ENCODE peak calls at places on chromosomes 11 and 22, in five cellular contexts. T is hepatocyte, D is AG04450, W is choroid plexus epithelial cell, M is epithelial cell of esophagus. S is an unnamed sample.

GRCh38 chr11:75565221-75565814 is 3.3 kb downstream of the SERPINH1 start:
- DNase-seq in T (peak), D (no peak), W (peak), M (peak), S (no peak)

GRCh38 chr11:59144096-59144495 is 1.4 kb downstream of the FAM111A start:
- DNase-seq in T (no peak), D (no peak), W (no peak), M (no peak), S (no peak)

GRCh38 chr11:75490221-75491181 is 35.2 kb downstream of the GDPD5 start:
- DNase-seq in T (no peak), D (no peak), W (peak), M (peak), S (no peak)

GRCh38 chr11:45798793-45799441 is 6.0 kb upstream of the SLC35C1 start:
- DNase-seq in T (peak), D (no peak), W (peak), M (no peak), S (no peak)

GRCh38 chr11:108933630-108934029 is 268.8 kb downstream of the DDX10 start:
- DNase-seq in T (no peak), D (no peak), W (peak), M (no peak), S (no peak)

GRCh38 chr22:38243007-38243775 is 29.6 kb downstream of the TMEM184B start:
- DNase-seq in T (peak), D (peak), W (peak), M (peak), S (peak)

GRCh38 chr11:116644948-116645305 is 127.9 kb downstream of the BUD13 start:
- DNase-seq in T (no peak), D (no peak), W (no peak), M (no peak), S (no peak)

GRCh38 chr11:84720706-84721402 is 906.3 kb downstream of the DLG2 start:
- DNase-seq in T (peak), D (no peak), W (peak), M (no peak), S (no peak)

GRCh38 chr11:132245558-132246385 is 875.4 kb downstream of the NTM start:
- DNase-seq in T (no peak), D (no peak), W (no peak), M (no peak), S (no peak)

GRCh38 chr22:22069450-22070370 is 87.1 kb upstream of the TOP3B start:
- DNase-seq in T (no peak), D (no peak), W (no peak), M (no peak), S (no peak)

GRCh38 chr11:36160115-36160514 is 129.1 kb downstream of the COMMD9 start:
- DNase-seq in T (no peak), D (no peak), W (no peak), M (no peak), S (no peak)

DNA sequence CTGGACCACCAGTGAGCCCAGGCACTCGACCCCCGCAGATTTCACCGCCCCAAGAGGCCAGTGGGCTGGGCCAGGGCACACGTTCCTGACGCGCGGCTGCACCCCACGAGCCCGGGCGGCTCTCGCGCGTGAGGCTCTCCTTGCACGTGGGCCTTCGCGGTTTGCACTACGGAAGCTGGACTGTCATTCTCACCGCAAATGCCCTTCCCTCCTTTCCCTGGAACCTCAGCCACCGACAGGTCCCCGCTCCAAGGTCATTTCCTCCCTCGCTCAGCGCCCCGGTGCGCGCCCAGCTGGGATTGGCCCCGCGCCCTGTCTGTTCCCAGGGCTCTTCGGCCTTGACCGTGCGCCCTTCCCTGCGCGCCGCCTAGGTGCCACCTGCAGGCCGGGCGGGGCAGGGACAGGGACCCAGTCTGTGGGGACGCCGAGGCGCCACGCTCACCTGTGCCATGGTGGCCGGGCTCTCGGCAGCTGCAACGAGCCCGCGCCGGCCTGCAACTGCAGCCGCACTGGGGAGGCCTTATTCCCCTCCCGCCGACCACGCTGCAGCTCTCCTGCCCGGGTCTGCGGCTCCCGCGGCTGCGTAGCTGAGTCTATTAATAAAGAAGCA is 2.1 kb upstream of the CPT1A start:
- DNase-seq in T (peak), D (no peak), W (no peak), M (peak), S (no peak)
- TF ChIP-seq CTCF in T (peak), D (peak), W (no peak), M (peak), S (peak)

GRCh38 chr11:72719551-72719950 is 32.7 kb downstream of the ARAP1 start:
- DNase-seq in T (no peak), D (no peak), W (no peak), M (no peak), S (no peak)

GRCh38 chr11:72720806-72721205 is 31.4 kb downstream of the ARAP1 start:
- DNase-seq in T (no peak), D (no peak), W (no peak), M (no peak), S (no peak)

GRCh38 chr11:72719144-72719543 is 33.1 kb downstream of the ARAP1 start:
- DNase-seq in T (no peak), D (no peak), W (peak), M (no peak), S (no peak)

GRCh38 chr11:72721276-72721675 is 30.9 kb downstream of the ARAP1 start:
- DNase-seq in T (no peak), D (no peak), W (no peak), M (no peak), S (no peak)

DNA sequence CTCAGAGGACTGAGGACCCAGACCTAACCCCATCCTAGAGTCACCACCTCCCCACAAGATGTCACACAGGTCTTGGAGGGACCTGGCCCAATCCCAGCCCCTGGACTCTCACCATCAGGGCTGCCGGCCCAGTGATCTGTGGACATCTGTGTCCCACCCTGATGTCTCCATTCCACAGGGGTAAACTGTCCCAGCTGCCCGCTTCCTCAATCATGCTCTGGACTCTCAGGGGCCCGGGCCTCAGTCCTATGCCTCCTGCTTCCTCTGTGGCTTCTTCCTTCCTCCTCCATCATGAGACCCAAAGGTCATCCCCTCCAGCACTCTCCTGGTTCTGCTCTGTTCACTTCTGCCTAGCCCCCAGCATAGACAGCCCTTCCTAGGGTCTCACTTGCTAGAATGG is 32.2 kb downstream of the ARAP1 start:
- DNase-seq in T (no peak), D (no peak), W (no peak), M (no peak), S (no peak)
- H3K4me3 ChIP-seq in T (no peak), D (peak), W (peak), M (peak), S (peak)

GRCh38 chr22:28883917-28884753 is 763 bp downstream of the ZNRF3 start:
- DNase-seq in T (peak), D (no peak), W (peak), M (peak), S (no peak)
- TF ChIP-seq CTCF in T (no peak), D (no peak), W (no peak), M (peak), S (no peak)

DNA sequence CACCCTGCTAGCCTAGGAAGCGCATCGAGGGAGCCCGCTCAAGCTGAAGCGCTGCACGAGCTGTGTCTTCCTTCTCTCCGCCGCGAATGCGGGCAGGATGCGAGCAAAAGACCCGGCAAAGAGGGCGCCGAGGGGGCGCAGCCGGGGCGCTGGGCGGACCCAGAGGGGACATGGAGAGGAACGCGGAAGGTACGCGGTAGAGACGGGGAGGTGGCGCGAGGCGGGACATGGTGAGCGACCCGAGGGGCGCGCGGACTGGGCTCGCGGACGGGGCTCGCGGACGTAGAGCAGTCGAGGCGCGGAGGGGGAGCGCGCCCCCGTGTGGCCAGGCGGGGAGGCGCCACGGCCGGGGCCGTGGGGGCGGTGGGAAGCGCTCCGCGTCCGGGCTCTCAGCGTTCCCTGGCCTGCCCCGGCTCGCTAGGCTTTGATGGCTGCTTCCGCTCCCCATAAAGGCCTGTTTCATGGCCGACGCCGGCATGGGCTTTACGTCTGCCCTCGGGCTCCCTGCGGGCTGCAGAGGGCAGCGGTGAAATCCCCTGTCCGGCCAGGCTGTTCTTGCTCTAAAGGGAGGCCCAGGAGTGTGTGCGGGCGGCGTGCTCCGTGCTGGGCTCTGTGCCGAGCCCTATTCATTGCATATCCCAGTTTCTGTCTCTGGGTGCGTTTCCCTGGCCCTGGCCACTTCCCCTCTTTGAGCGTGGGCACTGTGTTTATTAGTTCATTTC is 31.2 kb upstream of the TRIM29 start:
- DNase-seq in T (peak), D (no peak), W (peak), M (peak), S (no peak)
- H3K4me3 ChIP-seq in T (peak), D (peak), W (peak), M (peak), S (peak)

GRCh38 chr11:10763766-10764165 is 12.7 kb downstream of the CTR9 start:
- DNase-seq in T (no peak), D (no peak), W (no peak), M (no peak), S (no peak)

GRCh38 chr11:10762913-10763421 is 11.9 kb downstream of the CTR9 start:
- DNase-seq in T (no peak), D (no peak), W (peak), M (no peak), S (no peak)

GRCh38 chr11:10762185-10762584 is 11.1 kb downstream of the CTR9 start:
- DNase-seq in T (no peak), D (no peak), W (no peak), M (no peak), S (no peak)

GRCh38 chr11:10761085-10761698 is 10.1 kb downstream of the CTR9 start:
- DNase-seq in T (no peak), D (no peak), W (no peak), M (no peak), S (no peak)

GRCh38 chr11:10758959-10759358 is 7.9 kb downstream of the CTR9 start:
- DNase-seq in T (no peak), D (no peak), W (no peak), M (peak), S (no peak)
- TF ChIP-seq CTCF in T (no peak), D (peak), W (no peak), M (peak), S (peak)

DNA sequence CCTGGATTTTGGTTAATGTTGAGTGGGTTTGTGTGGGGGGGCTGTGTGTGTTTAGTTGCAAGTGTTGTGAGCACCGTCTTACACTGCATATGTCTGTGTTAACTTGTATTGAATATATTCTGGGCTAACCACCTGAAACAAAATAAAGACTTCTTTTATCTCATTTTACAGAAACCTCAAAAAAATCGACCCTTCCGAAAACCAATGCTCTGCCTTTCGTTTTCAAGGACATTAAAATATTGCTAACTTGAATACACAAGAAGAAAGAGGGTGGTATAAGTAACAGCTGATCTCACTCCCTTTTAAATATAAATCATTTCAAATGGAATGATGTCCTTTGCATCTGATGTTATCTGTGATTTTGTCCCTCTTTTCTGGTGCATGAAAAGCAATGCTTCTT is 192.3 kb upstream of the BLID start:
- DNase-seq in T (no peak), D (no peak), W (no peak), M (no peak), S (no peak)
- H3K4me3 ChIP-seq in T (no peak), D (no peak), W (no peak), M (no peak), S (no peak)

GRCh38 chr11:101430236-101430635 is 153.6 kb downstream of the TRPC6 start:
- DNase-seq in T (no peak), D (no peak), W (no peak), M (no peak), S (no peak)

GRCh38 chr11:101434241-101434640 is 149.6 kb downstream of the TRPC6 start:
- DNase-seq in T (no peak), D (no peak), W (no peak), M (peak), S (no peak)

GRCh38 chr11:101429708-101430107 is 154.1 kb downstream of the TRPC6 start:
- DNase-seq in T (peak), D (no peak), W (no peak), M (no peak), S (no peak)

GRCh38 chr11:101428918-101429317 is 154.9 kb downstream of the TRPC6 start:
- DNase-seq in T (peak), D (no peak), W (peak), M (peak), S (no peak)
- TF ChIP-seq CTCF in T (peak), D (peak), W (peak), M (peak), S (peak)

GRCh38 chr11:119108857-119109221 is 1.7 kb downstream of the C2CD2L start:
- DNase-seq in T (peak), D (no peak), W (no peak), M (no peak), S (no peak)
- H3K4me3 ChIP-seq in T (no peak), D (peak), W (peak), M (no peak), S (peak)

GRCh38 chr11:34481307-34481706 is 32.3 kb downstream of the ELF5 start:
- DNase-seq in T (no peak), D (no peak), W (no peak), M (peak), S (no peak)
- TF ChIP-seq CTCF in T (no peak), D (no peak), W (no peak), M (no peak), S (no peak)

GRCh38 chr22:41357191-41357590 is 24.6 kb upstream of the TEF start:
- DNase-seq in T (no peak), D (no peak), W (no peak), M (no peak), S (no peak)
- H3K4me3 ChIP-seq in T (no peak), D (no peak), W (no peak), M (no peak), S (no peak)

S was measured in retinal pigment epithelial cell.